ENCODE peak calls at places on chromosomes 4 and X, in eight cellular contexts. One of them, this sample, is unnamed.

GRCh38 chrX:39244146-39244545 is 442.9 kb downstream of the MID1IP1 start:
- DNase-seq in H9: no peak
- DNase-seq in NAMALWA: no peak
- DNase-seq in foreskin fibroblast: no peak
- DNase-seq in left cardiac atrium: no peak
- DNase-seq in activated naive CD8-positive, alpha-beta T cell treated with anti-CD3 and anti-CD28 coated beads, Interleukin-2, amount 50 U/mL, for 24 hours: no peak
- DNase-seq in NCI-H1694: no peak
- DNase-seq in fibroblast of the aortic adventitia: no peak
- DNase-seq in this sample: no peak

GRCh38 chr4:7295201-7295916 is 103.0 kb downstream of the SORCS2 start:
- DNase-seq in activated naive CD8-positive, alpha-beta T cell treated with anti-CD3 and anti-CD28 coated beads, Interleukin-2, amount 50 U/mL, for 24 hours: no peak
- DNase-seq in left cardiac atrium: peak; percentile 64
- DNase-seq in fibroblast of the aortic adventitia: peak; percentile 40
- DNase-seq in NAMALWA: no peak
- DNase-seq in H9: no peak
- DNase-seq in foreskin fibroblast: no peak
- DNase-seq in NCI-H1694: no peak
- DNase-seq in this sample: no peak

GRCh38 chrX:153703036-153703370 is 15.3 kb downstream of the SLC6A8 start:
- DNase-seq in NAMALWA: no peak
- DNase-seq in left cardiac atrium: peak; percentile 62
- DNase-seq in fibroblast of the aortic adventitia: peak; percentile 70
- DNase-seq in H9: no peak
- DNase-seq in foreskin fibroblast: no peak
- DNase-seq in NCI-H1694: no peak
- DNase-seq in activated naive CD8-positive, alpha-beta T cell treated with anti-CD3 and anti-CD28 coated beads, Interleukin-2, amount 50 U/mL, for 24 hours: no peak
- DNase-seq in this sample: no peak

GRCh38 chr4:21769404-21770147 is 179.0 kb downstream of the KCNIP4 start:
- DNase-seq in H9: no peak
- DNase-seq in NAMALWA: no peak
- DNase-seq in NCI-H1694: no peak
- DNase-seq in left cardiac atrium: no peak
- DNase-seq in activated naive CD8-positive, alpha-beta T cell treated with anti-CD3 and anti-CD28 coated beads, Interleukin-2, amount 50 U/mL, for 24 hours: no peak
- DNase-seq in foreskin fibroblast: peak; percentile 73
- DNase-seq in fibroblast of the aortic adventitia: peak; percentile 83
- DNase-seq in this sample: no peak

GRCh38 chr4:153153339-153153851 is 50.8 kb upstream of the TRIM2 start:
- DNase-seq in NAMALWA: no peak
- DNase-seq in NCI-H1694: peak; percentile 46
- DNase-seq in H9: peak; percentile 75
- DNase-seq in activated naive CD8-positive, alpha-beta T cell treated with anti-CD3 and anti-CD28 coated beads, Interleukin-2, amount 50 U/mL, for 24 hours: peak; percentile 72
- DNase-seq in left cardiac atrium: peak; percentile 53
- DNase-seq in fibroblast of the aortic adventitia: peak; percentile 28
- DNase-seq in foreskin fibroblast: peak; percentile 27
- DNase-seq in this sample: no peak

GRCh38 chr4:124189545-124189944 is 523.0 kb downstream of the ANKRD50 start:
- DNase-seq in fibroblast of the aortic adventitia: no peak
- DNase-seq in activated naive CD8-positive, alpha-beta T cell treated with anti-CD3 and anti-CD28 coated beads, Interleukin-2, amount 50 U/mL, for 24 hours: no peak
- DNase-seq in NAMALWA: no peak
- DNase-seq in NCI-H1694: no peak
- DNase-seq in foreskin fibroblast: no peak
- DNase-seq in H9: no peak
- DNase-seq in left cardiac atrium: no peak
- DNase-seq in this sample: no peak

GRCh38 chr4:150209140-150209829 is 131.0 kb downstream of the DCLK2 start:
- DNase-seq in fibroblast of the aortic adventitia: peak; percentile 80
- DNase-seq in NAMALWA: peak; percentile 62
- DNase-seq in NCI-H1694: no peak
- DNase-seq in H9: peak; percentile 59
- DNase-seq in activated naive CD8-positive, alpha-beta T cell treated with anti-CD3 and anti-CD28 coated beads, Interleukin-2, amount 50 U/mL, for 24 hours: peak; percentile 33
- DNase-seq in left cardiac atrium: peak; percentile 71
- DNase-seq in foreskin fibroblast: peak; percentile 45
- DNase-seq in this sample: peak; percentile 88

GRCh38 chr4:153344131-153345010 is at the start of gene MND1:
- DNase-seq in NCI-H1694: peak; percentile 60
- DNase-seq in fibroblast of the aortic adventitia: peak; percentile 70
- DNase-seq in left cardiac atrium: peak; percentile 87
- DNase-seq in foreskin fibroblast: peak; percentile 67
- DNase-seq in activated naive CD8-positive, alpha-beta T cell treated with anti-CD3 and anti-CD28 coated beads, Interleukin-2, amount 50 U/mL, for 24 hours: peak; percentile 95
- DNase-seq in H9: peak; percentile 93
- DNase-seq in NAMALWA: peak; percentile 93
- DNase-seq in this sample: peak; percentile 97

GRCh38 chr4:113837397-113837796 is 75.9 kb upstream of the CAMK2D start:
- DNase-seq in NCI-H1694: no peak
- DNase-seq in NAMALWA: peak; percentile 72
- DNase-seq in activated naive CD8-positive, alpha-beta T cell treated with anti-CD3 and anti-CD28 coated beads, Interleukin-2, amount 50 U/mL, for 24 hours: no peak
- DNase-seq in left cardiac atrium: no peak
- DNase-seq in foreskin fibroblast: peak; percentile 82
- DNase-seq in H9: no peak
- DNase-seq in fibroblast of the aortic adventitia: peak; percentile 89
- DNase-seq in this sample: no peak

GRCh38 chr4:184100297-184100885 is 117.3 kb downstream of the ENPP6 start:
- DNase-seq in foreskin fibroblast: no peak
- DNase-seq in NAMALWA: peak; percentile 64
- DNase-seq in H9: peak; percentile 68
- DNase-seq in left cardiac atrium: peak; percentile 37
- DNase-seq in activated naive CD8-positive, alpha-beta T cell treated with anti-CD3 and anti-CD28 coated beads, Interleukin-2, amount 50 U/mL, for 24 hours: no peak
- DNase-seq in NCI-H1694: no peak
- DNase-seq in fibroblast of the aortic adventitia: peak; percentile 21
- DNase-seq in this sample: peak; percentile 87

GRCh38 chr4:84971319-84971932 is 4.9 kb upstream of the WDFY3 start:
- DNase-seq in fibroblast of the aortic adventitia: peak; percentile 82
- DNase-seq in NCI-H1694: peak; percentile 45
- DNase-seq in H9: no peak
- DNase-seq in left cardiac atrium: no peak
- DNase-seq in foreskin fibroblast: no peak
- DNase-seq in activated naive CD8-positive, alpha-beta T cell treated with anti-CD3 and anti-CD28 coated beads, Interleukin-2, amount 50 U/mL, for 24 hours: no peak
- DNase-seq in NAMALWA: peak; percentile 54
- DNase-seq in this sample: no peak

GRCh38 chrX:118976599-118977340 is 2.4 kb downstream of the LONRF3 start:
- DNase-seq in activated naive CD8-positive, alpha-beta T cell treated with anti-CD3 and anti-CD28 coated beads, Interleukin-2, amount 50 U/mL, for 24 hours: peak; percentile 12
- DNase-seq in fibroblast of the aortic adventitia: no peak
- DNase-seq in left cardiac atrium: peak; percentile 42
- DNase-seq in H9: no peak
- DNase-seq in foreskin fibroblast: no peak
- DNase-seq in NCI-H1694: no peak
- DNase-seq in NAMALWA: peak; percentile 17
- DNase-seq in this sample: peak; percentile 54

GRCh38 chrX:32483534-32484136 is 727.7 kb downstream of the DMD start:
- DNase-seq in fibroblast of the aortic adventitia: no peak
- DNase-seq in foreskin fibroblast: no peak
- DNase-seq in H9: no peak
- DNase-seq in left cardiac atrium: no peak
- DNase-seq in NAMALWA: peak; percentile 13
- DNase-seq in activated naive CD8-positive, alpha-beta T cell treated with anti-CD3 and anti-CD28 coated beads, Interleukin-2, amount 50 U/mL, for 24 hours: no peak
- DNase-seq in NCI-H1694: no peak
- DNase-seq in this sample: no peak

GRCh38 chr4:110865611-110866254 is 242.9 kb upstream of the PITX2 start:
- DNase-seq in fibroblast of the aortic adventitia: peak; percentile 90
- DNase-seq in activated naive CD8-positive, alpha-beta T cell treated with anti-CD3 and anti-CD28 coated beads, Interleukin-2, amount 50 U/mL, for 24 hours: no peak
- DNase-seq in H9: no peak
- DNase-seq in foreskin fibroblast: peak; percentile 57
- DNase-seq in NCI-H1694: no peak
- DNase-seq in left cardiac atrium: no peak
- DNase-seq in NAMALWA: no peak
- DNase-seq in this sample: no peak

GRCh38 chr4:108270466-108271450 is 102.0 kb upstream of the LEF1 start:
- DNase-seq in fibroblast of the aortic adventitia: peak; percentile 2
- DNase-seq in NAMALWA: no peak
- DNase-seq in H9: no peak
- DNase-seq in left cardiac atrium: no peak
- DNase-seq in activated naive CD8-positive, alpha-beta T cell treated with anti-CD3 and anti-CD28 coated beads, Interleukin-2, amount 50 U/mL, for 24 hours: no peak
- DNase-seq in foreskin fibroblast: peak; percentile 69
- DNase-seq in NCI-H1694: no peak
- DNase-seq in this sample: no peak

GRCh38 chr4:43360296-43360695 is 467.8 kb downstream of the GRXCR1 start:
- DNase-seq in fibroblast of the aortic adventitia: no peak
- DNase-seq in foreskin fibroblast: no peak
- DNase-seq in NCI-H1694: no peak
- DNase-seq in H9: no peak
- DNase-seq in activated naive CD8-positive, alpha-beta T cell treated with anti-CD3 and anti-CD28 coated beads, Interleukin-2, amount 50 U/mL, for 24 hours: no peak
- DNase-seq in left cardiac atrium: no peak
- DNase-seq in NAMALWA: no peak
- DNase-seq in this sample: no peak

GRCh38 chrX:139920306-139920705 is 12.5 kb downstream of the ATP11C start:
- DNase-seq in fibroblast of the aortic adventitia: peak; percentile 57
- DNase-seq in left cardiac atrium: no peak
- DNase-seq in H9: no peak
- DNase-seq in activated naive CD8-positive, alpha-beta T cell treated with anti-CD3 and anti-CD28 coated beads, Interleukin-2, amount 50 U/mL, for 24 hours: no peak
- DNase-seq in NCI-H1694: no peak
- DNase-seq in NAMALWA: no peak
- DNase-seq in foreskin fibroblast: no peak
- DNase-seq in this sample: no peak

GRCh38 chr4:128812360-128812958 is 3.0 kb downstream of the JADE1 start:
- DNase-seq in fibroblast of the aortic adventitia: peak; percentile 69
- DNase-seq in NAMALWA: peak; percentile 74
- DNase-seq in NCI-H1694: peak; percentile 40
- DNase-seq in H9: peak; percentile 51
- DNase-seq in activated naive CD8-positive, alpha-beta T cell treated with anti-CD3 and anti-CD28 coated beads, Interleukin-2, amount 50 U/mL, for 24 hours: no peak
- DNase-seq in left cardiac atrium: peak; percentile 50
- DNase-seq in foreskin fibroblast: peak; percentile 64
- DNase-seq in this sample: peak; percentile 87

GRCh38 chr4:180333156-180333555 is 1910.0 kb upstream of the TENM3 start:
- DNase-seq in fibroblast of the aortic adventitia: no peak
- DNase-seq in H9: no peak
- DNase-seq in left cardiac atrium: no peak
- DNase-seq in activated naive CD8-positive, alpha-beta T cell treated with anti-CD3 and anti-CD28 coated beads, Interleukin-2, amount 50 U/mL, for 24 hours: no peak
- DNase-seq in foreskin fibroblast: no peak
- DNase-seq in NAMALWA: no peak
- DNase-seq in NCI-H1694: no peak
- DNase-seq in this sample: no peak

GRCh38 chr4:70559216-70559830 is 32.7 kb upstream of the AMBN start:
- DNase-seq in H9: no peak
- DNase-seq in foreskin fibroblast: peak; percentile 10
- DNase-seq in left cardiac atrium: no peak
- DNase-seq in NAMALWA: peak; percentile 73
- DNase-seq in activated naive CD8-positive, alpha-beta T cell treated with anti-CD3 and anti-CD28 coated beads, Interleukin-2, amount 50 U/mL, for 24 hours: peak; percentile 41
- DNase-seq in NCI-H1694: peak; percentile 15
- DNase-seq in fibroblast of the aortic adventitia: peak; percentile 64
- DNase-seq in this sample: peak; percentile 79

GRCh38 chr4:26407466-26407865 is 82.8 kb downstream of the CCKAR start:
- DNase-seq in left cardiac atrium: no peak
- DNase-seq in foreskin fibroblast: no peak
- DNase-seq in fibroblast of the aortic adventitia: peak; percentile 23
- DNase-seq in activated naive CD8-positive, alpha-beta T cell treated with anti-CD3 and anti-CD28 coated beads, Interleukin-2, amount 50 U/mL, for 24 hours: no peak
- DNase-seq in NCI-H1694: no peak
- DNase-seq in NAMALWA: no peak
- DNase-seq in H9: no peak
- DNase-seq in this sample: no peak

GRCh38 chrX:39162322-39162721 is 361.1 kb downstream of the MID1IP1 start:
- DNase-seq in fibroblast of the aortic adventitia: no peak
- DNase-seq in NCI-H1694: no peak
- DNase-seq in left cardiac atrium: no peak
- DNase-seq in activated naive CD8-positive, alpha-beta T cell treated with anti-CD3 and anti-CD28 coated beads, Interleukin-2, amount 50 U/mL, for 24 hours: peak; percentile 50
- DNase-seq in foreskin fibroblast: no peak
- DNase-seq in NAMALWA: no peak
- DNase-seq in H9: peak; percentile 38
- DNase-seq in this sample: peak; percentile 59

GRCh38 chr4:6372649-6373525 is 99.5 kb downstream of the PPP2R2C start:
- DNase-seq in fibroblast of the aortic adventitia: peak; percentile 20
- DNase-seq in NAMALWA: peak; percentile 74
- DNase-seq in NCI-H1694: no peak
- DNase-seq in H9: peak; percentile 77
- DNase-seq in activated naive CD8-positive, alpha-beta T cell treated with anti-CD3 and anti-CD28 coated beads, Interleukin-2, amount 50 U/mL, for 24 hours: no peak
- DNase-seq in foreskin fibroblast: peak; percentile 5
- DNase-seq in left cardiac atrium: no peak
- DNase-seq in this sample: peak; percentile 85

GRCh38 chr4:109998867-109999303 is 86.2 kb downstream of the EGF start:
- DNase-seq in left cardiac atrium: no peak
- DNase-seq in foreskin fibroblast: peak; percentile 38
- DNase-seq in NAMALWA: peak; percentile 90
- DNase-seq in activated naive CD8-positive, alpha-beta T cell treated with anti-CD3 and anti-CD28 coated beads, Interleukin-2, amount 50 U/mL, for 24 hours: no peak
- DNase-seq in fibroblast of the aortic adventitia: peak; percentile 76
- DNase-seq in NCI-H1694: peak; percentile 18
- DNase-seq in H9: no peak
- DNase-seq in this sample: no peak